ENCODE peak calls at places on chromosomes 3 and 15, in five cellular contexts. One of them, this sample, is unnamed.

GRCh38 chr15:49697121-49697520 is 76.3 kb downstream of the DTWD1 start:
- DNase-seq in uterus: no peak
- DNase-seq in NB4: no peak
- DNase-seq in A549: no peak
- DNase-seq in body of pancreas: no peak
- DNase-seq in this sample: no peak

GRCh38 chr3:88195951-88196434 is 46.2 kb downstream of the C3orf38 start:
- DNase-seq in uterus: no peak
- DNase-seq in NB4: no peak
- DNase-seq in A549: no peak
- DNase-seq in body of pancreas: no peak
- DNase-seq in this sample: no peak

GRCh38 chr15:88630141-88630721 is 8.6 kb upstream of the ISG20 start:
- DNase-seq in uterus: no peak
- DNase-seq in NB4: no peak
- DNase-seq in A549: peak
- DNase-seq in body of pancreas: no peak
- DNase-seq in this sample: peak

GRCh38 chr3:141561426-141562034 is 74.7 kb downstream of the RASA2 start:
- DNase-seq in uterus: no peak
- DNase-seq in NB4: peak
- DNase-seq in A549: peak
- DNase-seq in body of pancreas: no peak
- DNase-seq in this sample: no peak

GRCh38 chr3:162034368-162034767 is 537.8 kb downstream of the OTOL1 start:
- DNase-seq in uterus: no peak
- DNase-seq in NB4: no peak
- DNase-seq in A549: no peak
- DNase-seq in body of pancreas: no peak
- DNase-seq in this sample: no peak

GRCh38 chr15:61038387-61038786 is 190.7 kb downstream of the RORA start:
- DNase-seq in uterus: no peak
- DNase-seq in NB4: no peak
- DNase-seq in A549: peak
- DNase-seq in body of pancreas: no peak
- DNase-seq in this sample: no peak

GRCh38 chr15:29132110-29132420 is 137.6 kb downstream of the NSMCE3 start:
- DNase-seq in uterus: no peak
- DNase-seq in NB4: no peak
- DNase-seq in A549: no peak
- DNase-seq in body of pancreas: no peak
- DNase-seq in this sample: peak

GRCh38 chr3:126683506-126683905 is 20.5 kb upstream of the CHCHD6 start:
- DNase-seq in uterus: no peak
- DNase-seq in NB4: no peak
- DNase-seq in A549: no peak
- DNase-seq in body of pancreas: no peak
- DNase-seq in this sample: no peak

GRCh38 chr15:75455424-75455981 is 4.0 kb upstream of the SIN3A start:
- DNase-seq in uterus: peak
- DNase-seq in NB4: peak
- DNase-seq in A549: peak
- DNase-seq in body of pancreas: peak
- DNase-seq in this sample: peak

GRCh38 chr3:64815691-64816225 is 128.0 kb upstream of the ADAMTS9 start:
- DNase-seq in uterus: peak
- DNase-seq in NB4: no peak
- DNase-seq in A549: no peak
- DNase-seq in body of pancreas: no peak
- DNase-seq in this sample: no peak

GRCh38 chr3:54783611-54784010 is 144.2 kb downstream of the LRTM1 start:
- DNase-seq in uterus: no peak
- DNase-seq in NB4: no peak
- DNase-seq in A549: no peak
- DNase-seq in body of pancreas: no peak
- DNase-seq in this sample: no peak

GRCh38 chr3:149170672-149171071 is 41.2 kb downstream of the HPS3 start:
- DNase-seq in uterus: no peak
- DNase-seq in NB4: no peak
- DNase-seq in A549: no peak
- DNase-seq in body of pancreas: no peak
- DNase-seq in this sample: no peak

GRCh38 chr15:78946493-78946892 is 1.6 kb upstream of the CTSH start:
- DNase-seq in uterus: no peak
- DNase-seq in NB4: no peak
- DNase-seq in A549: no peak
- DNase-seq in body of pancreas: no peak
- DNase-seq in this sample: no peak

GRCh38 chr3:114274929-114275328 is 18.9 kb upstream of the TIGIT start:
- DNase-seq in uterus: no peak
- DNase-seq in NB4: peak
- DNase-seq in A549: peak
- DNase-seq in body of pancreas: no peak
- DNase-seq in this sample: no peak

GRCh38 chr3:106029941-106030619 is 161.3 kb upstream of the CBLB start:
- DNase-seq in uterus: no peak
- DNase-seq in NB4: no peak
- DNase-seq in A549: peak
- DNase-seq in body of pancreas: no peak
- DNase-seq in this sample: no peak

GRCh38 chr3:156553705-156554356 is 1.1 kb downstream of the SSR3 start:
- DNase-seq in uterus: no peak
- DNase-seq in NB4: peak
- DNase-seq in A549: peak
- DNase-seq in body of pancreas: peak
- DNase-seq in this sample: no peak

GRCh38 chr3:174883881-174884675 is 24.9 kb downstream of the NAALADL2 start:
- DNase-seq in uterus: no peak
- DNase-seq in NB4: no peak
- DNase-seq in A549: no peak
- DNase-seq in body of pancreas: no peak
- DNase-seq in this sample: no peak

GRCh38 chr3:196174652-196175051 is 36.5 kb downstream of the ZDHHC19 start:
- DNase-seq in uterus: no peak
- DNase-seq in NB4: no peak
- DNase-seq in A549: no peak
- DNase-seq in body of pancreas: no peak
- DNase-seq in this sample: no peak

GRCh38 chr3:34886443-34886842 is 752.9 kb upstream of the ARPP21 start:
- DNase-seq in uterus: no peak
- DNase-seq in NB4: no peak
- DNase-seq in A549: no peak
- DNase-seq in body of pancreas: no peak
- DNase-seq in this sample: no peak

GRCh38 chr15:24919446-24919845 is 35.3 kb upstream of the SNRPN start:
- DNase-seq in uterus: no peak
- DNase-seq in NB4: no peak
- DNase-seq in A549: no peak
- DNase-seq in body of pancreas: no peak
- DNase-seq in this sample: no peak

GRCh38 chr3:177179281-177180067 is 17.8 kb downstream of the TBL1XR1 start:
- DNase-seq in uterus: no peak
- DNase-seq in NB4: no peak
- DNase-seq in A549: no peak
- DNase-seq in body of pancreas: no peak
- DNase-seq in this sample: no peak

GRCh38 chr15:77542491-77543001 is 90.2 kb downstream of the LINGO1 start:
- DNase-seq in uterus: no peak
- DNase-seq in NB4: no peak
- DNase-seq in A549: peak
- DNase-seq in body of pancreas: no peak
- DNase-seq in this sample: peak

GRCh38 chr3:115401891-115402501 is 221.3 kb upstream of the GAP43 start:
- DNase-seq in uterus: no peak
- DNase-seq in NB4: no peak
- DNase-seq in A549: peak
- DNase-seq in body of pancreas: no peak
- DNase-seq in this sample: no peak

GRCh38 chr15:60392986-60393811 is 4.6 kb downstream of the ANXA2 start:
- DNase-seq in uterus: peak
- DNase-seq in NB4: peak
- DNase-seq in A549: peak
- DNase-seq in body of pancreas: peak
- DNase-seq in this sample: peak

GRCh38 chr3:185555948-185556347 is 3.6 kb upstream of the LIPH start:
- DNase-seq in uterus: no peak
- DNase-seq in NB4: no peak
- DNase-seq in A549: no peak
- DNase-seq in body of pancreas: no peak
- DNase-seq in this sample: no peak

GRCh38 chr3:30671527-30672286 is 65.3 kb downstream of the TGFBR2 start:
- DNase-seq in uterus: no peak
- DNase-seq in NB4: no peak
- DNase-seq in A549: no peak
- DNase-seq in body of pancreas: no peak
- DNase-seq in this sample: no peak

GRCh38 chr15:63930034-63930433 is 96.3 kb upstream of the HERC1 start:
- DNase-seq in uterus: no peak
- DNase-seq in NB4: no peak
- DNase-seq in A549: no peak
- DNase-seq in body of pancreas: no peak
- DNase-seq in this sample: peak

DNA sequence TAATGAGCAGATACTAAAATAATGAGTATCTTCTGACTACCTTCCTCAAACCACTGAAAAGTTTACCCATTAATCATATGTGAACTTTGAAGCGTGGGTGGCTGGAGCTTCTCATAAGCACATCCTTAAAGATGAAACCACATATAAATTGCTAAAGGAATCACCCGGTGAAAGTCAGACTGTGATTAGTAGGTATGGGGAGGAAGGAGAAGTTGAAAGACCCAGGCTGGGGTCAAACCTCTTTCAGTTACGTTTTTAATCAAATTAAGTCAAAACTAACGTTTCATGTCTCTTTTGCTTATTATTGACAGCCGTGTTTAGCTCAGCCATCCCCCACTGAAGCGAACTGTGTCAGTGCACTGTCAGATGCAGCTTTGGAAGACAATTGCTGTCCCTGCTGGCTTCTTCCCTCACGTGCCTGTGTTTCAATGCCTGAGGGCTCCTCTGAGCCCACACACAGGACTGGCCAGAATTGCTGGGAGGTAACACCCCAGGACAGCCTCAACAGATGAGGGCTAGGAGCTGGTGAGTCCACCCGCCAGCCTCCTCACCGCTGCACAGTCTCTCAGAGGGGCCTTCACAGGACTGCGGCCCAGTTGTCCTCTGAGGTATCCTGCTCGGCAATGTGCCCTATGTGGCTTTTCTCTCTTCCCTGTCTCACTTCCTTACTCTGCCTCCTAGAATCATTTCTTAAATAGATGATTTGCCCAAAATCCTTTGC is 29.3 kb upstream of the SH3BP5 start:
- DNase-seq in uterus: peak
- DNase-seq in NB4: peak
- DNase-seq in A549: no peak
- DNase-seq in body of pancreas: no peak
- DNase-seq in this sample: no peak
- TF ChIP-seq POLR2A in uterus: no peak
- TF ChIP-seq POLR2A in NB4: no peak
- TF ChIP-seq POLR2A in A549: no peak
- TF ChIP-seq POLR2A in body of pancreas: no peak
- TF ChIP-seq POLR2A in this sample: no peak

GRCh38 chr3:50227390-50228183 is 8.4 kb upstream of the GNAI2 start:
- DNase-seq in uterus: peak
- DNase-seq in NB4: peak
- DNase-seq in A549: peak
- DNase-seq in body of pancreas: peak
- DNase-seq in this sample: peak
- TF ChIP-seq POLR2A in uterus: peak
- TF ChIP-seq POLR2A in NB4: no peak
- TF ChIP-seq POLR2A in A549: no peak
- TF ChIP-seq POLR2A in body of pancreas: no peak
- TF ChIP-seq POLR2A in this sample: peak

GRCh38 chr3:170357176-170357919 is at the start of gene SKIL:
- DNase-seq in uterus: peak
- DNase-seq in NB4: peak
- DNase-seq in A549: peak
- DNase-seq in body of pancreas: peak
- DNase-seq in this sample: peak

GRCh38 chr3:170355738-170356595 is 1.5 kb upstream of the SKIL start:
- DNase-seq in uterus: peak
- DNase-seq in NB4: peak
- DNase-seq in A549: peak
- DNase-seq in body of pancreas: peak
- DNase-seq in this sample: peak

GRCh38 chr3:170357920-170358854 is 672 bp downstream of the SKIL start:
- DNase-seq in uterus: peak
- DNase-seq in NB4: peak
- DNase-seq in A549: peak
- DNase-seq in body of pancreas: peak
- DNase-seq in this sample: peak

GRCh38 chr3:170359178-170359704 is 1.7 kb downstream of the SKIL start:
- DNase-seq in uterus: no peak
- DNase-seq in NB4: no peak
- DNase-seq in A549: no peak
- DNase-seq in body of pancreas: no peak
- DNase-seq in this sample: no peak

DNA sequence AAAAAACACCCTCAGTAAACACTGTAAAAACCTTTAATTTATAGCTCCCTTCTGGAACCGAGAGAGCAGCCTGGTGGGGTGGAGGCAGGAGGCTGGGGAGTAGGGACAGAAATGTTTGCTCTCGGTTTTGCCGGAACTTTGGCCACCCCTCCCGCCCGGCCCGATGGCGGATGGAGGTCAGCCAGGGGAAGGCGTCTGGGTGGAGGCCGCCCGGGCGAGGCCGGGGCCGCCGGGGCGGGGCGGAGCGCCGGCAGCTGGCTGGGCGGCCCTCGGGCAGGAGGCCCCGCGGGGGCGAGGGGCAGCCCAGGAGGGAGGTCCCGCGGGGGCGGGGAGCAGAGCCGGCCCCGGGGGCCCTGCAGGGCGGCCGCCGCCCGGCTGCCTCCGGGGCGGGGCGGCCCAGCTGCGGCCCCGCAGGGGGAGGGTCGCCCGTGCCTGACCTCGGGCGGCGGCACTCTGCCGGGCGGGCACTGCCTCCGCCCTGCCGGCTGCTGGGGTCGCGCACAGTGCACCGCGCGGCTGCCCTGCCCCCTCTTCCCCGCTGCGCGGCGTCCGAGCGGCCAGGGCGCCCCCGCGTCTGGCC is 829 bp upstream of the SKIL start:
- DNase-seq in uterus: peak
- DNase-seq in NB4: peak
- DNase-seq in A549: peak
- DNase-seq in body of pancreas: peak
- DNase-seq in this sample: peak
- TF ChIP-seq POLR2A in uterus: peak
- TF ChIP-seq POLR2A in NB4: no peak
- TF ChIP-seq POLR2A in A549: peak
- TF ChIP-seq POLR2A in body of pancreas: peak
- TF ChIP-seq POLR2A in this sample: no peak

DNA sequence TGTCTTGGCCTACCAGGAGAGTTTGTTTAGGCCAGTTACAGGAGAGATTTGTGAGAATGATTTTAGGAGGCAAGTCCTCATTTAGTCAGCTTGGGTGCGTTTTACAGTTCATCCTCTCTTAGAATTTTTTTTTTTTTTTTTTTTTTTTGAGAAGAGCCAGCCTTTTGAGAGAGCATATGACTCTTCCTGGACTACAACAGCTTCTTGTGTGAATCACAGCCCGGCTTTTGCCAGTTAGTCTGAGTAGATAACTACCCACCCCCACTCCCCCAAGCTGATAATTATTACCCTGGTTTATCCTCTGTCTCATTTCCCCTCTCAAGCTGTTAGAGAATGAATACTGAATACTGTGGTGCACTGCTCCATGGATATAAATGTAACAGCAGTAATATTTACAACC is 7.8 kb downstream of the CHD2 start:
- DNase-seq in uterus: peak
- DNase-seq in NB4: peak
- DNase-seq in A549: peak
- DNase-seq in body of pancreas: no peak
- DNase-seq in this sample: peak
- TF ChIP-seq POLR2A in uterus: no peak
- TF ChIP-seq POLR2A in NB4: no peak
- TF ChIP-seq POLR2A in A549: no peak
- TF ChIP-seq POLR2A in body of pancreas: no peak
- TF ChIP-seq POLR2A in this sample: no peak